ENCODE peak calls at places on chromosomes 11 and 22, in eight cellular contexts. G, M, F, Y, E, V, U and R are unnamed samples.

GRCh38 chr11:109849946-109850345 is 243.2 kb upstream of the ZC3H12C start:
- DNase-seq in G (no peak), M (no peak), F (no peak), Y (no peak), E (no peak), V (no peak), U (no peak), R (no peak)

GRCh38 chr11:134071306-134071705 is 2.4 kb downstream of the JAM3 start:
- DNase-seq in G (no peak), M (no peak), F (no peak), Y (no peak), E (no peak), V (no peak), U (no peak), R (no peak)

GRCh38 chr11:78292109-78292803 is 103.5 kb downstream of the USP35 start:
- DNase-seq in G (no peak), M (no peak), F (no peak), Y (no peak), E (no peak), V (no peak), U (no peak), R (no peak)

GRCh38 chr22:40637181-40638150 is 947 bp upstream of the MRTFA start:
- DNase-seq in G (peak), M (no peak), F (peak), Y (no peak), E (peak), V (peak), U (no peak), R (no peak)

GRCh38 chr11:76704171-76704948 is 33.8 kb upstream of the LRRC32 start:
- DNase-seq in G (no peak), M (no peak), F (no peak), Y (no peak), E (no peak), V (no peak), U (no peak), R (no peak)

GRCh38 chr22:44587004-44587793 is 89.2 kb upstream of the RTL6 start:
- DNase-seq in G (no peak), M (no peak), F (no peak), Y (no peak), E (no peak), V (no peak), U (peak), R (no peak)

GRCh38 chr11:123233280-123233977 is 38.4 kb upstream of the CLMP start:
- DNase-seq in G (no peak), M (no peak), F (no peak), Y (no peak), E (no peak), V (no peak), U (no peak), R (no peak)

GRCh38 chr11:2942447-2942846 is 13.2 kb upstream of the PHLDA2 start:
- DNase-seq in G (no peak), M (no peak), F (no peak), Y (no peak), E (no peak), V (no peak), U (no peak), R (no peak)

GRCh38 chr11:117219455-117219854 is 12.4 kb downstream of the PCSK7 start:
- DNase-seq in G (no peak), M (no peak), F (no peak), Y (no peak), E (no peak), V (no peak), U (no peak), R (no peak)

GRCh38 chr11:76663461-76663760 is 7.1 kb downstream of the LRRC32 start:
- DNase-seq in G (no peak), M (no peak), F (no peak), Y (no peak), E (no peak), V (no peak), U (no peak), R (no peak)

GRCh38 chr11:117071344-117071787 is 26.9 kb downstream of the SIK3 start:
- DNase-seq in G (no peak), M (no peak), F (no peak), Y (peak), E (no peak), V (no peak), U (no peak), R (peak)

GRCh38 chr11:131914299-131914902 is 544.0 kb downstream of the NTM start:
- DNase-seq in G (no peak), M (peak), F (peak), Y (no peak), E (no peak), V (no peak), U (no peak), R (no peak)

GRCh38 chr11:110295487-110296225 is 758 bp downstream of the RDX start:
- DNase-seq in G (peak), M (peak), F (peak), Y (peak), E (peak), V (peak), U (peak), R (peak)

GRCh38 chr11:91792779-91793262 is 431.8 kb upstream of the FAT3 start:
- DNase-seq in G (no peak), M (no peak), F (no peak), Y (no peak), E (no peak), V (no peak), U (no peak), R (no peak)

GRCh38 chr11:97786961-97787360 is 1233.8 kb upstream of the CNTN5 start:
- DNase-seq in G (no peak), M (no peak), F (no peak), Y (no peak), E (no peak), V (no peak), U (no peak), R (no peak)

GRCh38 chr11:72613977-72614376 is 60.2 kb downstream of the PDE2A start:
- DNase-seq in G (no peak), M (no peak), F (no peak), Y (no peak), E (no peak), V (peak), U (no peak), R (no peak)

GRCh38 chr22:44617828-44618227 is 84.2 kb upstream of the PRR5 start:
- DNase-seq in G (no peak), M (no peak), F (no peak), Y (no peak), E (no peak), V (no peak), U (no peak), R (no peak)

GRCh38 chr11:8728566-8728965 is 46.0 kb downstream of the RPL27A start:
- DNase-seq in G (no peak), M (peak), F (no peak), Y (no peak), E (no peak), V (no peak), U (no peak), R (no peak)

GRCh38 chr11:34516247-34517040 is 2.9 kb upstream of the ELF5 start:
- DNase-seq in G (no peak), M (no peak), F (no peak), Y (no peak), E (no peak), V (no peak), U (no peak), R (no peak)

GRCh38 chr22:37627545-37627944 is 11.9 kb upstream of the SH3BP1 start:
- DNase-seq in G (no peak), M (no peak), F (no peak), Y (no peak), E (peak), V (peak), U (no peak), R (no peak)

GRCh38 chr11:34775417-34775888 is 140.7 kb downstream of the APIP start:
- DNase-seq in G (no peak), M (no peak), F (no peak), Y (no peak), E (no peak), V (no peak), U (no peak), R (no peak)

GRCh38 chr11:31816467-31817053 is 5.4 kb upstream of the PAX6 start:
- DNase-seq in G (no peak), M (no peak), F (no peak), Y (no peak), E (no peak), V (no peak), U (no peak), R (no peak)

GRCh38 chr11:67160045-67160444 is 41.0 kb downstream of the KDM2A start:
- DNase-seq in G (no peak), M (no peak), F (no peak), Y (no peak), E (no peak), V (no peak), U (no peak), R (no peak)

GRCh38 chr11:56637500-56637899 is 4.7 kb downstream of the OR5AP2 start:
- DNase-seq in G (no peak), M (no peak), F (no peak), Y (no peak), E (no peak), V (no peak), U (no peak), R (no peak)

GRCh38 chr11:44351006-44351660 is 41.2 kb upstream of the ALX4 start:
- DNase-seq in G (no peak), M (no peak), F (no peak), Y (no peak), E (no peak), V (peak), U (no peak), R (no peak)

GRCh38 chr11:46888636-46889035 is 29.7 kb downstream of the LRP4 start:
- DNase-seq in G (no peak), M (no peak), F (no peak), Y (no peak), E (no peak), V (no peak), U (no peak), R (no peak)

GRCh38 chr11:102560555-102561011 is 30.0 kb upstream of the MMP7 start:
- DNase-seq in G (no peak), M (peak), F (peak), Y (no peak), E (no peak), V (peak), U (peak), R (peak)

GRCh38 chr11:13868710-13869403 is 93.7 kb upstream of the SPON1 start:
- DNase-seq in G (no peak), M (no peak), F (no peak), Y (no peak), E (peak), V (no peak), U (peak), R (no peak)

GRCh38 chr11:126884192-126884973 is 116.2 kb downstream of the KIRREL3 start:
- DNase-seq in G (no peak), M (no peak), F (no peak), Y (no peak), E (no peak), V (no peak), U (no peak), R (no peak)

GRCh38 chr22:42262964-42263363 is 7.5 kb downstream of the TCF20 start:
- DNase-seq in G (no peak), M (no peak), F (no peak), Y (no peak), E (no peak), V (peak), U (no peak), R (no peak)

GRCh38 chr22:48907591-48907990 is 920.1 kb downstream of the BRD1 start:
- DNase-seq in G (no peak), M (no peak), F (no peak), Y (no peak), E (no peak), V (no peak), U (no peak), R (no peak)